ENCODE peak calls at places on chromosomes 4 and X, in four cellular contexts. L is neuronal stem cell, W is IMR-90, H is mesenchymal stem cell. N is an unnamed sample.

GRCh38 chr4:154566639-154567204 is 3.9 kb downstream of the FGB start:
- DNase-seq in L (no peak), W (peak), H (no peak), N (no peak)

GRCh38 chrX:14872355-14872754 is 514 bp downstream of the FANCB start:
- DNase-seq in L (no peak), W (no peak), H (no peak), N (no peak)

GRCh38 chrX:129728061-129728460 is 10.7 kb upstream of the XPNPEP2 start:
- DNase-seq in L (no peak), W (no peak), H (no peak), N (no peak)

GRCh38 chr4:1255151-1255550 is 6.2 kb upstream of the CTBP1 start:
- DNase-seq in L (no peak), W (no peak), H (no peak), N (no peak)

GRCh38 chr4:38868055-38868965 is 704 bp downstream of the FAM114A1 start:
- DNase-seq in L (peak), W (peak), H (peak), N (peak)

GRCh38 chr4:55758081-55758480 is 61.5 kb upstream of the EXOC1L start:
- DNase-seq in L (no peak), W (no peak), H (peak), N (no peak)

GRCh38 chr4:89482248-89482647 is 174.6 kb upstream of the GPRIN3 start:
- DNase-seq in L (peak), W (peak), H (peak), N (peak)

GRCh38 chr4:184884863-184885262 is 59.1 kb upstream of the ACSL1 start:
- DNase-seq in L (no peak), W (no peak), H (no peak), N (no peak)

GRCh38 chrX:80984118-80984517 is 174.4 kb upstream of the BRWD3 start:
- DNase-seq in L (no peak), W (no peak), H (no peak), N (no peak)

GRCh38 chr4:174873931-174874330 is 44.2 kb upstream of the ADAM29 start:
- DNase-seq in L (peak), W (no peak), H (no peak), N (no peak)

GRCh38 chrX:135984220-135984619 is 1.0 kb upstream of the SLC9A6 start:
- DNase-seq in L (no peak), W (no peak), H (no peak), N (no peak)

GRCh38 chrX:135985974-135986312 is 708 bp downstream of the SLC9A6 start:
- DNase-seq in L (no peak), W (no peak), H (no peak), N (no peak)

GRCh38 chrX:135988245-135988644 is 3.0 kb downstream of the SLC9A6 start:
- DNase-seq in L (no peak), W (no peak), H (no peak), N (no peak)

GRCh38 chrX:135982860-135983259 is 2.4 kb upstream of the SLC9A6 start:
- DNase-seq in L (no peak), W (peak), H (peak), N (no peak)

GRCh38 chrX:135985123-135985973 is at the start of gene SLC9A6:
- DNase-seq in L (peak), W (peak), H (peak), N (peak)
- H3K14ac ChIP-seq in L (no peak), W (peak), H (peak), N (no peak)

GRCh38 chrX:1592863-1593201 is 1.4 kb downstream of the AKAP17A start:
- DNase-seq in L (no peak), W (peak), H (no peak), N (no peak)
- H2BK5ac ChIP-seq in L (peak), W (no peak), H (no peak), N (no peak)

GRCh38 chr4:5711479-5712184 is 631 bp downstream of the EVC start:
- DNase-seq in L (no peak), W (peak), H (peak), N (peak)
- H2BK15ac ChIP-seq in L (no peak), W (peak), H (peak), N (no peak)

DNA sequence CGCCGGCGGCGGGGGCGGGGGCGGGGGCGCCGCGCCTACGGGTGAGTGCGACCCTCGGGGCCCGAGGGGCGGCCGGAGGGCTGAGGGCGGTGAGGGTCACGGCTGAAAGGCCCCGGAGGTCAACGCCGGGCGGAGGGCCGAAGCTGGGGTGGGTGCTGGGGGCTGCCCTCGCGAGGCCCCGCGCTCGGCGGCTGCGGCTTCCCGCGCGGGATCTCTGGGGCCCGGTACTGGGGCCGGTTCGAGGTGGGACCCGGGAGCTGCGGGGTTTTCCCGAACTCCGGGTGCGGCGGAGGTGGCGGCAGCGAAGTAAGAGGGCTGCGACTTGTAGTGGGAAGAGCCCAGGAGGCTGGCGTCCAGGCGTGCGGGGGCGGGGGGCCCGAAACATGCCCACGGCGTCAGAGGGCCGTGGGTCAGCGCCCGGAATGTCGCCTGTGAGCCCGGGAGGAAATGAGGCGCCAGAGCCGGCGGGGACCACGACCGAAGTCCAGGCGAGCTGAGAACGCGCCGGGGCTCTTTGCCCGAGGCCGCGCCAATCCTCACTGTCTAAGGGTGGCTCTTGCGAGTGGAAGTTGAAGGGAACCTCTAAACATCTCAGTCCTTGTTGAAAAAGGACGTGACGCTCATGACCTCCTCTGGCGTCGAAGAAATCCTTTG is 407 bp downstream of the IL13RA1 start:
- DNase-seq in L (no peak), W (peak), H (peak), N (no peak)
- H3K14ac ChIP-seq in L (no peak), W (peak), H (no peak), N (no peak)